ENCODE peak calls at places on chromosomes 11 and 22, in five cellular contexts. X is coronary artery, Z is NB4, I is BJ, J is A549. O is an unnamed sample.

GRCh38 chr11:118226294-118226693 is 1.5 kb upstream of the JAML start:
- DNase-seq in X (no peak), Z (no peak), I (no peak), J (peak), O (no peak)

GRCh38 chr11:12144306-12145174 is 34.1 kb downstream of the MICAL2 start:
- DNase-seq in X (no peak), Z (peak), I (no peak), J (no peak), O (no peak)

GRCh38 chr11:120830092-120830491 is 193.8 kb upstream of the TBCEL start:
- DNase-seq in X (no peak), Z (no peak), I (no peak), J (no peak), O (no peak)

GRCh38 chr11:28529540-28530410 is 421.6 kb downstream of the METTL15 start:
- DNase-seq in X (no peak), Z (peak), I (no peak), J (peak), O (peak)

GRCh38 chr11:129853508-129854228 is 38.0 kb downstream of the TMEM45B start:
- DNase-seq in X (no peak), Z (peak), I (no peak), J (peak), O (no peak)

GRCh38 chr11:93249437-93250210 is 51.8 kb upstream of the SLC36A4 start:
- DNase-seq in X (no peak), Z (no peak), I (no peak), J (no peak), O (no peak)

GRCh38 chr11:123253223-123253622 is 58.2 kb upstream of the CLMP start:
- DNase-seq in X (no peak), Z (no peak), I (no peak), J (no peak), O (no peak)

GRCh38 chr11:10355257-10355661 is 50.4 kb downstream of the ADM start:
- DNase-seq in X (no peak), Z (no peak), I (peak), J (no peak), O (no peak)

GRCh38 chr11:86477495-86478155 is 102.9 kb downstream of the CCDC81 start:
- DNase-seq in X (peak), Z (no peak), I (no peak), J (no peak), O (peak)

GRCh38 chr11:79052539-79052938 is 388.3 kb downstream of the TENM4 start:
- DNase-seq in X (no peak), Z (peak), I (no peak), J (no peak), O (peak)

GRCh38 chr11:133163463-133164419 is 368.6 kb downstream of the OPCML start:
- DNase-seq in X (no peak), Z (peak), I (no peak), J (peak), O (peak)
- H3K4me3 ChIP-seq in X (peak), Z (no peak), I (no peak), J (no peak), O (no peak)

DNA sequence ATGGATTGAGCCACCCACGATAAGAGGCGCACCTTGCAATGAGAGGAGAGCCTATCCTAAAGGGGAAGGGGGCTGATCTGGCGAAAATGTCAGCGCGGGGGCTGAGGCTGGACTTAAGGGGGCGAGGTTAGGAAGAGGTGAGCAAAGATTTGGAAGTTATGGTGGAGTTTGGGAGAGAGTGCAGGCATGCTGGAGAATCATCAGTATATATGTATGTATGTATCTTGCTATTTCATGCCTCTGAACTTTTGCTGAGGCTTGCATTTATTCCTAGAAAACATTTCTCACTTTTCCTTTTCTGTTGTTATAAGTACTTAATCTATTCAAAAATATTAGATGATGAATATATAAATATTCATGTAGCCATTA is 17.2 kb upstream of the THRSP start:
- DNase-seq in X (no peak), Z (no peak), I (no peak), J (no peak), O (no peak)
- TF ChIP-seq CTCF in X (no peak), Z (no peak), I (no peak), J (no peak), O (no peak)

DNA sequence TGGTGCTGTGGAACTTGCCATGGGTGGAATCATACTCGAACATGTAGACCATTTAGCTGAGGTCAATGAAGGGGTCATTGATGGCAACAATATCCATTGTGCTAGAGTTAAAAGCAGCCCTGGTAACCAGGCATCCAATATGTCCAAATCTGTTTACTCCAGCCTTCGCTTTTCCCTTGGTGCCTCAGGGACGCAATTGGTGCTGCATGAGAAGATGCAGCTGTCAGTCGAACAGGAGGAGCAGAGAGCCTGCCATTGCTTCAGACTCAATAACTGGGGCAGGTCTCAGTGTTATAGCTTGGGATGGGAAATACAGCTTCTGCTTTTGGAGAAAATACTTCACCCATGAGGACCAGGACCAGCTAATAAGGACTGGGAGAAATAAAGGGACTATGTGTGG is 5.0 kb upstream of the MCHR1 start:
- DNase-seq in X (no peak), Z (no peak), I (no peak), J (no peak), O (no peak)
- H3K4me3 ChIP-seq in X (no peak), Z (no peak), I (no peak), J (no peak), O (no peak)

DNA sequence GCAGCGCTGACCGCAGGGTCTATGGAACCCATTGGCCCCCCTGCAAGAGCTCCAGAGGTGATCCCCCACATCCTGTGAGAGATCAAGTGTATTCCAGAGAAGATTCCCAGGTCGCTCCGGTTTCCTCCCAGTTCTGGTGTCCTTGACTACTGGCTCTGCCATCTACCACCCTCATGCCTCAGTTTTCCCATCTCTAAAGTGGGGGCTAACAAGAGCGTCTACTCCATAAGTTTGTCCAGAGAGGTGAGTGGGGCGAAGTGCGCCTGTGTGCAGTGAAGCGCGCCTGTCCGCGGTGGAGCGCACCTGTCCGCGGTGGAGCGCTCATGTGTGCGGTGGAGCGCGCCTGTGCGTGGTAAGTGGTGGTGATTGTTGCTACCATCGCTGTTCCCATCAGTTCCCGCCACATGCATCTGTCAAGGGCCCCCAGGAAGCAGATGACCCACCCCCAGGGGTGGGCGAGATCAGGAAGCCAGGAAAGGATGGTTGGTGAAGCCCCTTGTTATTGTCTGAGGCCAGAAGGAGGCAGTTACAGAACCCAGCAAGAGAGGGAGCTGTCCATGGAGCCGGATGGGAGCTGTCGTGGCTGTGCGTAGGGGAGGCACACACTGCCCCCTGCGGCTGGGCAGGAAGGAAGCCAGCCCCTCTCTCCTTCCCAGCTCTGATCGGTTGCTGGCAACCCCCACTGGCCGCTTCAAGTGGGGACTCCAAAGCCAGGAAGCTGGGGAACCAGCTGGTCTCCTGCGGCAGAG is 73.2 kb upstream of the FGF3 start:
- DNase-seq in X (no peak), Z (peak), I (no peak), J (peak), O (no peak)
- TF ChIP-seq CTCF in X (no peak), Z (peak), I (peak), J (no peak), O (no peak)

DNA sequence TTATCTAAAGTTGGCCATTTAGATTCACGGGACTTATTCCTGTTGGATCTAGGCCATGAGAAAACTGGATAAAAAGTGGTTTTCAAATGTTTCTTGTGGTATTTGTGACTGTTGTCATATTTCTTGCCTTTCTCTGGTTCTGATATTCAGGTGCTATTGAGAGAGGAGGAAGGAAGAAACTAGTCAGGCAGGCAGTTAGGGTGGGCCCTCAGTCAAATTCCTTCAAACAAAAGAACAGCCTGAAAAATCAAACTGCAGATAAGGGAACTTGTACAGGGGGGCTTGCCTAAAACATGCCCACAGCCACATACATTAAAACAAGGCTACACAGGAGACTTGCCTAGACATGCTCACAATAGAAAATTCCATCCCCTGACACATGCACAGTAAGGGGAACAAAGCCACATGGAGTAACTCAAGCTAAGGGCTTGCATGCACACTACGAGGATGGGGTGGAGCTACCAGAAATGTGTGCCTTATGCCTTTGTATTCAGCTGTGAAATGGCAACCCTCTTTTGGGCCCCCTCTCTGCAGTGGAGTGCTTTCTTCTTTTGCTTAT is 18.2 kb downstream of the NCR3LG1 start:
- DNase-seq in X (no peak), Z (no peak), I (no peak), J (no peak), O (no peak)
- H3K4me3 ChIP-seq in X (no peak), Z (no peak), I (no peak), J (no peak), O (no peak)

GRCh38 chr11:396948-397548 is 3.0 kb downstream of the PKP3 start:
- DNase-seq in X (no peak), Z (no peak), I (no peak), J (no peak), O (peak)
- TF ChIP-seq CTCF in X (peak), Z (no peak), I (peak), J (no peak), O (peak)

GRCh38 chr11:9231848-9232177 is 33.3 kb downstream of the DENND5A start:
- DNase-seq in X (no peak), Z (peak), I (no peak), J (no peak), O (peak)
- H3K4me3 ChIP-seq in X (peak), Z (no peak), I (no peak), J (no peak), O (no peak)

O was measured in astrocyte of the spinal cord.